ENCODE peak calls at places on chromosomes 7 and 10, in five cellular contexts. One of them, this sample, is unnamed.

GRCh38 chr10:124655191-124656112 is 88.7 kb downstream of the FAM53B start:
- DNase-seq in effector memory CD8-positive, alpha-beta T cell: no peak
- DNase-seq in endothelial cell: no peak
- DNase-seq in tibial nerve: no peak
- DNase-seq in GM12864: no peak
- DNase-seq in this sample: no peak

GRCh38 chr7:28329616-28330373 is 82.5 kb upstream of the CREB5 start:
- DNase-seq in effector memory CD8-positive, alpha-beta T cell: no peak
- DNase-seq in endothelial cell: no peak
- DNase-seq in GM12864: no peak
- DNase-seq in tibial nerve: no peak
- DNase-seq in this sample: no peak

GRCh38 chr10:22531008-22531407 is 183.4 kb downstream of the PIP4K2A start:
- DNase-seq in tibial nerve: no peak
- DNase-seq in GM12864: no peak
- DNase-seq in effector memory CD8-positive, alpha-beta T cell: no peak
- DNase-seq in endothelial cell: no peak
- DNase-seq in this sample: no peak

GRCh38 chr7:121557034-121557892 is 161.2 kb upstream of the FAM3C start:
- DNase-seq in endothelial cell: no peak
- DNase-seq in tibial nerve: no peak
- DNase-seq in effector memory CD8-positive, alpha-beta T cell: no peak
- DNase-seq in GM12864: no peak
- DNase-seq in this sample: no peak

GRCh38 chr7:127881564-127881963 is 149.7 kb downstream of the LRRC4 start:
- DNase-seq in effector memory CD8-positive, alpha-beta T cell: no peak
- DNase-seq in tibial nerve: no peak
- DNase-seq in GM12864: no peak
- DNase-seq in endothelial cell: no peak
- DNase-seq in this sample: no peak

GRCh38 chr10:62617702-62618451 is 186.6 kb upstream of the ADO start:
- DNase-seq in endothelial cell: no peak
- DNase-seq in GM12864: no peak
- DNase-seq in effector memory CD8-positive, alpha-beta T cell: no peak
- DNase-seq in tibial nerve: no peak
- DNase-seq in this sample: no peak

GRCh38 chr7:48246073-48246472 is 74.8 kb downstream of the ABCA13 start:
- DNase-seq in tibial nerve: no peak
- DNase-seq in endothelial cell: no peak
- DNase-seq in GM12864: no peak
- DNase-seq in effector memory CD8-positive, alpha-beta T cell: no peak
- DNase-seq in this sample: no peak

GRCh38 chr7:51034531-51035264 is 252.0 kb upstream of the GRB10 start:
- DNase-seq in GM12864: no peak
- DNase-seq in effector memory CD8-positive, alpha-beta T cell: no peak
- DNase-seq in tibial nerve: no peak
- DNase-seq in endothelial cell: no peak
- DNase-seq in this sample: no peak

GRCh38 chr7:93211228-93211818 is 14.9 kb downstream of the HEPACAM2 start:
- DNase-seq in effector memory CD8-positive, alpha-beta T cell: no peak
- DNase-seq in tibial nerve: no peak
- DNase-seq in endothelial cell: no peak
- DNase-seq in GM12864: no peak
- DNase-seq in this sample: no peak

GRCh38 chr10:80609331-80609730 is 71.6 kb downstream of the SH2D4B start:
- DNase-seq in effector memory CD8-positive, alpha-beta T cell: no peak
- DNase-seq in endothelial cell: no peak
- DNase-seq in tibial nerve: no peak
- DNase-seq in GM12864: no peak
- DNase-seq in this sample: no peak

GRCh38 chr7:107768263-107768662 is 24.3 kb downstream of the CBLL1 start:
- DNase-seq in effector memory CD8-positive, alpha-beta T cell: no peak
- DNase-seq in GM12864: no peak
- DNase-seq in tibial nerve: no peak
- DNase-seq in endothelial cell: no peak
- DNase-seq in this sample: no peak

GRCh38 chr10:6823770-6824169 is 243.7 kb upstream of the PRKCQ start:
- DNase-seq in effector memory CD8-positive, alpha-beta T cell: no peak
- DNase-seq in endothelial cell: no peak
- DNase-seq in tibial nerve: no peak
- DNase-seq in GM12864: no peak
- DNase-seq in this sample: no peak

GRCh38 chr10:131933016-131933694 is 32.3 kb downstream of the PPP2R2D start:
- DNase-seq in endothelial cell: no peak
- DNase-seq in effector memory CD8-positive, alpha-beta T cell: no peak
- DNase-seq in GM12864: no peak
- DNase-seq in tibial nerve: no peak
- DNase-seq in this sample: no peak

GRCh38 chr7:57769958-57770357 is 320.0 kb downstream of the ZNF716 start:
- DNase-seq in tibial nerve: no peak
- DNase-seq in effector memory CD8-positive, alpha-beta T cell: no peak
- DNase-seq in endothelial cell: no peak
- DNase-seq in GM12864: no peak
- DNase-seq in this sample: no peak

GRCh38 chr10:14003517-14003916 is 327.2 kb downstream of the FRMD4A start:
- DNase-seq in endothelial cell: no peak
- DNase-seq in tibial nerve: no peak
- DNase-seq in effector memory CD8-positive, alpha-beta T cell: no peak
- DNase-seq in GM12864: no peak
- DNase-seq in this sample: no peak

GRCh38 chr7:152344253-152344652 is 91.5 kb downstream of the KMT2C start:
- DNase-seq in effector memory CD8-positive, alpha-beta T cell: no peak
- DNase-seq in GM12864: no peak
- DNase-seq in tibial nerve: no peak
- DNase-seq in endothelial cell: no peak
- DNase-seq in this sample: no peak

GRCh38 chr10:8138471-8138870 is 84.0 kb downstream of the GATA3 start:
- DNase-seq in effector memory CD8-positive, alpha-beta T cell: no peak
- DNase-seq in endothelial cell: no peak
- DNase-seq in GM12864: no peak
- DNase-seq in tibial nerve: no peak
- DNase-seq in this sample: no peak

GRCh38 chr7:39688611-39689485 is 65.5 kb downstream of the RALA start:
- DNase-seq in GM12864: no peak
- DNase-seq in tibial nerve: no peak
- DNase-seq in endothelial cell: no peak
- DNase-seq in effector memory CD8-positive, alpha-beta T cell: no peak
- DNase-seq in this sample: no peak